ENCODE peak calls at places on chromosomes 16 and 17, in six cellular contexts. B, H, D, F, C and Y are unnamed samples. For H3K36me3, the result is how much of the 10 kb centered on the place peaks cover.

GRCh38 chr17:47990962-47991731 is 20.2 kb downstream of the CDK5RAP3 start:
- DNase-seq in B (peak), H (peak), D (no peak), F (peak), C (peak), Y (peak)

GRCh38 chr16:70706948-70707465 is 21.2 kb upstream of the MTSS2 start:
- DNase-seq in F (peak), B (no peak), C (peak), H (no peak), D (peak), Y (no peak)

GRCh38 chr16:28491080-28491969 is 549 bp downstream of the CLN3 start:
- DNase-seq in H (peak), D (peak), C (peak), B (peak), F (no peak), Y (peak)

GRCh38 chr16:86878290-86879160 is 300.2 kb downstream of the FOXL1 start:
- DNase-seq in H (no peak), D (no peak), C (no peak), F (no peak), B (no peak), Y (no peak)

GRCh38 chr16:66294507-66294906 is 72.0 kb upstream of the CDH5 start:
- DNase-seq in B (no peak), F (no peak), C (no peak), H (no peak), D (no peak), Y (no peak)

GRCh38 chr16:26987631-26988030 is 79.1 kb upstream of the C16orf82 start:
- DNase-seq in C (peak), B (no peak), D (no peak), F (peak), H (no peak), Y (no peak)

GRCh38 chr17:81509687-81510523 is 2.7 kb downstream of the ACTG1 start:
- DNase-seq in F (no peak), C (no peak), D (no peak), B (no peak), H (no peak), Y (no peak)

GRCh38 chr17:29091591-29092291 is 48.8 kb downstream of the PIPOX start:
- DNase-seq in F (no peak), B (no peak), C (no peak), D (no peak), H (no peak), Y (no peak)

GRCh38 chr17:40872416-40872815 is 5.4 kb upstream of the KRT12 start:
- DNase-seq in B (no peak), H (no peak), F (peak), D (no peak), C (no peak), Y (no peak)

GRCh38 chr17:48731355-48731754 is 2.8 kb upstream of the HOXB13 start:
- DNase-seq in F (no peak), C (no peak), H (no peak), D (no peak), B (no peak), Y (no peak)

GRCh38 chr17:78826836-78827509 is 13.6 kb downstream of the USP36 start:
- DNase-seq in F (no peak), D (peak), H (no peak), B (no peak), C (no peak), Y (no peak)

GRCh38 chr17:29138991-29139682 is 41.1 kb downstream of the MYO18A start:
- DNase-seq in C (no peak), D (peak), H (no peak), F (no peak), B (no peak), Y (no peak)

GRCh38 chr16:11100239-11100750 is 155.7 kb downstream of the SOCS1 start:
- DNase-seq in F (peak), H (peak), B (no peak), C (peak), D (no peak), Y (peak)

GRCh38 chr16:81261049-81261648 is 22.7 kb downstream of the BCO1 start:
- DNase-seq in C (no peak), D (no peak), B (no peak), F (no peak), H (peak), Y (peak)

GRCh38 chr17:82283208-82283749 is 9.8 kb upstream of the CSNK1D start:
- DNase-seq in D (no peak), F (peak), H (no peak), C (peak), B (no peak), Y (no peak)

GRCh38 chr17:41519501-41520224 is 973 bp upstream of the KRT15 start:
- DNase-seq in D (no peak), C (no peak), B (no peak), F (no peak), H (no peak), Y (no peak)

GRCh38 chr17:42288078-42288984 is at the start of gene STAT5A:
- DNase-seq in F (peak), D (peak), C (peak), H (peak), B (no peak), Y (peak)

GRCh38 chr17:38881600-38882191 is 11.8 kb downstream of the LASP1 start:
- DNase-seq in H (no peak), C (peak), F (peak), B (no peak), D (no peak), Y (no peak)

GRCh38 chr17:65557349-65558310 is 3.8 kb downstream of the AXIN2 start:
- DNase-seq in C (peak), H (no peak), F (peak), B (no peak), D (no peak), Y (no peak)

GRCh38 chr17:4548721-4549531 is 6.3 kb downstream of the MYBBP1A start:
- DNase-seq in H (no peak), D (no peak), C (no peak), F (peak), B (no peak), Y (peak)

GRCh38 chr16:27424772-27425498 is 23.0 kb downstream of the IL21R start:
- DNase-seq in F (no peak), B (no peak), D (no peak), H (no peak), C (no peak), Y (no peak)

GRCh38 chr17:44919411-44919810 is 4.1 kb upstream of the GFAP start:
- DNase-seq in B (no peak), H (no peak), C (no peak), D (no peak), F (no peak), Y (no peak)

GRCh38 chr17:47987240-47987835 is 16.4 kb downstream of the CDK5RAP3 start:
- DNase-seq in H (peak), D (no peak), B (peak), C (no peak), F (no peak), Y (peak)

GRCh38 chr17:54900457-54901229 is at the start of gene TOM1L1:
- DNase-seq in H (peak), D (peak), C (peak), F (peak), B (peak), Y (peak)

GRCh38 chr16:28191364-28191985 is 20.3 kb downstream of the XPO6 start:
- DNase-seq in C (no peak), F (no peak), H (no peak), B (no peak), D (no peak), Y (no peak)

GRCh38 chr17:56603486-56604238 is 10.2 kb downstream of the NOG start:
- DNase-seq in D (peak), F (peak), C (no peak), B (no peak), H (no peak), Y (no peak)

GRCh38 chr17:17533901-17534441 is 37.8 kb upstream of the RASD1 start:
- DNase-seq in D (no peak), B (no peak), H (no peak), F (no peak), C (no peak), Y (no peak)

GRCh38 chr17:73645050-73645871 is 1.0 kb upstream of the SDK2 start:
- DNase-seq in C (peak), H (no peak), D (peak), F (no peak), B (peak), Y (peak)

GRCh38 chr17:4476017-4476416 is 22.7 kb upstream of the SPNS2 start:
- DNase-seq in D (no peak), C (no peak), F (no peak), H (no peak), B (no peak), Y (no peak)

GRCh38 chr17:33266116-33266515 is 27.0 kb downstream of the ASIC2 start:
- DNase-seq in F (peak), C (no peak), D (no peak), B (no peak), H (no peak), Y (no peak)

GRCh38 chr16:86350289-86350688 is 160.0 kb upstream of the FOXF1 start:
- DNase-seq in D (no peak), C (no peak), F (no peak), H (no peak), B (no peak), Y (no peak)

GRCh38 chr17:44219636-44220210 is at the start of gene UBTF:
- DNase-seq in D (peak), C (peak), F (peak), H (peak), B (peak), Y (peak)

GRCh38 chr17:63185420-63185819 is 219.4 kb downstream of the TANC2 start:
- DNase-seq in C (no peak), F (no peak), H (no peak), B (no peak), D (no peak), Y (no peak)

GRCh38 chr17:57603541-57603940 is 141.6 kb downstream of the CCDC182 start:
- DNase-seq in H (no peak), B (no peak), C (no peak), D (no peak), F (no peak), Y (no peak)

GRCh38 chr16:86925067-86925791 is 346.9 kb downstream of the FOXL1 start:
- DNase-seq in H (no peak), F (peak), B (no peak), D (no peak), C (peak), Y (no peak)

GRCh38 chr17:40647549-40648325 is at the start of gene SMARCE1:
- DNase-seq in B (peak), C (peak), F (peak), D (peak), H (peak), Y (peak)

GRCh38 chr17:71232801-71233559 is 887.8 kb upstream of the SOX9 start:
- DNase-seq in B (no peak), F (peak), H (no peak), C (peak), D (no peak), Y (no peak)

GRCh38 chr17:6137716-6138502 is 67.7 kb downstream of the WSCD1 start:
- DNase-seq in C (no peak), H (no peak), F (no peak), B (no peak), D (no peak), Y (no peak)

GRCh38 chr17:59362811-59363205 is 31.4 kb downstream of the YPEL2 start:
- DNase-seq in D (no peak), C (no peak), H (no peak), B (no peak), F (no peak), Y (no peak)

GRCh38 chr17:59366773-59367656 is 35.6 kb downstream of the YPEL2 start:
- DNase-seq in B (no peak), H (no peak), C (peak), F (peak), D (peak), Y (peak)

GRCh38 chr17:59366040-59366757 is 34.7 kb downstream of the YPEL2 start:
- DNase-seq in H (peak), D (no peak), B (peak), C (peak), F (no peak), Y (peak)

GRCh38 chr17:59367657-59368045 is 36.2 kb downstream of the YPEL2 start:
- DNase-seq in B (no peak), F (no peak), H (no peak), C (peak), D (peak), Y (peak)

DNA sequence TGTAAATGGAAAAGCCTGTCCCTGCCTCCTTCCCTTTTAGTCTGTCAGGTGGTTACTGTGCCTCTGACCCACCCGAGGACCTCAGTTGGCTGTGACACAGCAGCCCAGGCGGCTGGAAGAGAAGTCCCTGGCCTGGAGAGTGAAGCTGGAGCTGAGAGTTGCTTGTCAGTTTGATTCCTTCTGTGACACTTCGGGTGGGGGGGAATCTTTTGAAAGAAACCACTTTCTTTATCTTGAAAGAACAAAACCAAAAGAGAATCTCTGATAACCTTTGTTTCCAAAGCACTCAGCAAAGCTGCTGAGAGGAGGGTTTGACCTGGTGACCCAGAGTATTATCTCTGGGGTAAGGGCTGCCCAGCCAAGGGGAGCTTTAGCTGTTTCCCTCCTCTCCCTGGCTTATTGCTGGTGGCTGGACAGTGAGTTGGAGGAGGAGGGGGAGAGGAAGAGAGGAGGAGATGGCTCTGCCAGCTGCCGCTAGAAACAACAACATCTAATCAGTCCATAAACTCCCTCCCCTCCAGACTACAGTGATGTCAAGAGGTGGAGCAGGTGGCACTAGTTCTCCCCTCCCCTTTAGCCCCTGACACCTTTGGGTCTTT is 34.0 kb downstream of the YPEL2 start:
- DNase-seq in D (no peak), H (no peak), B (peak), C (no peak), F (no peak), Y (peak)
- H3K36me3 ChIP-seq in D (under half), H (under half), B (under half), C (under half), F (under half), Y (under half)

GRCh38 chr16:68395806-68396205 is 52.5 kb downstream of the SMPD3 start:
- DNase-seq in H (no peak), F (no peak), B (no peak), C (no peak), D (no peak), Y (no peak)
- H2BK5ac ChIP-seq in H (peak), F (no peak), B (no peak), C (no peak), D (no peak), Y (no peak)

DNA sequence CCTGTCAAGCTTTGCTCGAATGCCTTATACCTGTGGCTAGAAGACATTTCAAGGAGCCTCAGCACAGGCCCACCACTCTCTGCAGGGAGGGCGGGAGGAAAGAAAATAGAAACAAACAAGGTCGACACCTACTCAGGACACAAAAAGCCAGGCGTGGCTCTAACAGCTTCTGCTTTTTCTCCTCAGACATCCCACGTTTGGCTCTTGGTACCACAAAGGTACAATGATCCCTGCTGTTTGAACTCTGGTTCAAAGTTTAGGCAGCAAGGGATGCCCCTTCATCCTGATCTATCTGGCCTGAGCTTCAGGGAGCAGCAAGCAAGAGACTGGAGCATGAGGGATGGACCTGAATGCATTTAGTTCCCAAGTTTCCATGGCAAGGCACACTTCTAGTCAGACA is 57.1 kb downstream of the CREBBP start:
- DNase-seq in C (no peak), D (no peak), H (no peak), F (no peak), B (no peak), Y (no peak)
- H3K36me3 ChIP-seq in C (under half), D (under half), H (under half), F (under half), B (under half), Y (under half)

GRCh38 chr17:2595200-2595599 is 1.7 kb downstream of the PAFAH1B1 start:
- DNase-seq in C (peak), H (no peak), B (no peak), D (no peak), F (no peak), Y (no peak)

GRCh38 chr17:2595736-2596135 is 2.3 kb downstream of the PAFAH1B1 start:
- DNase-seq in D (no peak), C (no peak), B (no peak), H (no peak), F (no peak), Y (no peak)

GRCh38 chr17:2592974-2593845 is at the start of gene PAFAH1B1:
- DNase-seq in F (peak), C (peak), H (peak), B (peak), D (peak), Y (peak)

GRCh38 chr17:2594657-2595085 is 1.2 kb downstream of the PAFAH1B1 start:
- DNase-seq in D (no peak), B (peak), H (no peak), F (no peak), C (no peak), Y (no peak)

GRCh38 chr17:2593846-2594656 is 597 bp downstream of the PAFAH1B1 start:
- DNase-seq in F (peak), H (peak), D (peak), B (peak), C (peak), Y (peak)
- H2BK5ac ChIP-seq in F (peak), H (peak), D (peak), B (peak), C (peak), Y (peak)

DNA sequence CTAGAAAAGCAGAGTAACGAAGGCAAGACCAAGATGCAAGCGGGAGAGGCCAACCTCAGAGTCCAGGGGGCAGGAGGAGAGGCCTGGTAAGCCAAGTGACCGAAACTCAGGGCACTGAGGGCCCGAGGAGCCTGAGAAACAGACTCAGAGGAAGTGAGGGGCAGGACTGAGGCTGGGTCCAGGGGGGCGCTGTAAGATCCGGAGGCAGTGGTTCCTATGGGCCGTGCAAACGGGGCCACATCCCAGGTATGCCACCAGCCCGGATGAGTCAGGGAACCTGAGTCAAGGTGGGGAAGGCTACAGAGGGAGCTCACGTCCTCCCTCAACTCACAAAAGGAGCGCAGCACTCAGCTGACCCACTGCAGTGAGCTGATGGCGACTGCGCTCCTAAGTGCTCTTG is 8.3 kb downstream of the ZDHHC7 start:
- DNase-seq in B (no peak), D (no peak), H (no peak), F (no peak), C (no peak), Y (peak)
- H3K36me3 ChIP-seq in B (under half), D (under half), H (under half), F (under half), C (under half), Y (under half)

DNA sequence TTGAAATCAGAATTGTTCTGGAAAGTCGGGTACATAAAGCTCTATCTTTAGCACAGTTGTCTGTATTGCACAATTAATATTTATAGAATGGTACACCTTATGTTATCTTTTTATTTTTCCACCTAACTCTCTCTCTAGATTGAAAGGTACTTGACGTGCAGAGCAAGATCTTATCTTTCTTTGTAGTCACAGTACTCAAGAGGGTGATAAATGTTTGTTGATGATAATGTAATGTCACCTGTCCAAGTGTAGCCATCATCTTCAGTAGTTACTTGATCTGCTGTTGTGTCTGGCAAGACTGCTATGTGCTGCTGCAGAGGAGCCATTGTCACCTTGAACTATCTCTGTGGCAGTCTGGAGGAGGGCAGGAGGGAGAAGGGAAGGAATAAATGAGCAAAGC is 5.3 kb downstream of the HMOX2 start:
- DNase-seq in B (no peak), F (no peak), H (no peak), D (no peak), C (no peak), Y (no peak)
- H2BK5ac ChIP-seq in B (no peak), F (no peak), H (no peak), D (no peak), C (no peak), Y (no peak)

DNA sequence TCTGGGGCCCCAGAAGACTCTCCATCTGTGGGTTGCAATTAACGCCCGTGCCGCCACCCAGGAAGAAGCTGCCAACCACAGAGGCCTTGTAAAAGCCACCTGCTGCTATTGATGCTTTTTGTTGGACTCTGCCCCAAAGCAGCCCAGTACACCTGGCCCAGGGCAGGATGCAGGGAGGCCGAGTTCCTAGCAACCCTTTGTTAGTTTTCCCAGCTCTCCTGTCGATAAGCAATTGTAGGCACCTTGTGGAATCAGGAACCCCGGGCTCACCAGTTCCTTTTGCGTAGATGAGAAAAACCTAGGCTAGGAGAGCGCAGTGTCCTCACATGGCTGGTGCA is 103.3 kb downstream of the ABCC6 start:
- DNase-seq in H (no peak), F (no peak), C (no peak), B (no peak), D (no peak), Y (no peak)
- H3K36me3 ChIP-seq in H (under half), F (half or more), C (half or more), B (under half), D (under half), Y (under half)

GRCh38 chr17:37711113-37711512 is 33.7 kb downstream of the HNF1B start:
- DNase-seq in B (no peak), F (no peak), C (no peak), H (no peak), D (no peak), Y (no peak)
- H2BK5ac ChIP-seq in B (no peak), F (no peak), C (no peak), H (peak), D (no peak), Y (peak)

DNA sequence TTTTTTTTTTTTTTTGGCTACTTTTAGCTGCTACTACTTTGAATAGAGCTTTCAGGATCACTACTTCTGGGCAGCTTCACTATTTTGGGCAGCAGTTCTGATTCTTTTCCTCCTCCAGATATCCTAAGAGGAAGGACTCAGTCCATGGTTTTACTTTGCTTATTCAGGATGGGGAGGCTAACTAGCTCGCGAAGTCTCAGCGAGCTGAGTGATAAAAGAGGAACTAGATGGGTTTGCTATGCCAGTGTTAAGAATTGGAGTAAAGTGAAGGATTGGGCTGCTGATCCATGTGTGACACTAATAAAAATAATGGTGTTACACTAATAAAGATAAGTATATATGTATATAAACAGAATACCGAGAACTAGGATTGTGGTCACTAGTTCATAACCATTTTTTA is 5.0 kb downstream of the IST1 start:
- DNase-seq in F (no peak), D (no peak), H (no peak), B (no peak), C (peak), Y (no peak)
- H3K36me3 ChIP-seq in F (under half), D (under half), H (under half), B (under half), C (under half), Y (under half)